ENCODE peak calls at places on chromosomes 1 and 21, in six cellular contexts. One of them, this sample, is unnamed.

GRCh38 chr1:199352351-199352750 is 675.2 kb upstream of the NR5A2 start:
- DNase-seq in H9: peak; percentile 26
- DNase-seq in H1: no peak
- DNase-seq in neuronal stem cell: no peak
- DNase-seq in mesenchymal stem cell: no peak
- DNase-seq in IMR-90: no peak
- DNase-seq in this sample: no peak

GRCh38 chr1:43445618-43446387 is 7.9 kb downstream of the HYI start:
- DNase-seq in neuronal stem cell: no peak
- DNase-seq in H9: peak; percentile 14
- DNase-seq in IMR-90: peak; percentile 24
- DNase-seq in mesenchymal stem cell: no peak
- DNase-seq in H1: no peak
- DNase-seq in this sample: peak; percentile 14

GRCh38 chr1:165152109-165152508 is 204.4 kb downstream of the LMX1A start:
- DNase-seq in IMR-90: no peak
- DNase-seq in mesenchymal stem cell: no peak
- DNase-seq in H1: no peak
- DNase-seq in neuronal stem cell: no peak
- DNase-seq in H9: no peak
- DNase-seq in this sample: no peak

GRCh38 chr1:21290546-21290944 is 282 bp upstream of the ECE1 start:
- DNase-seq in mesenchymal stem cell: no peak
- DNase-seq in H1: no peak
- DNase-seq in H9: no peak
- DNase-seq in neuronal stem cell: no peak
- DNase-seq in IMR-90: no peak
- DNase-seq in this sample: no peak

GRCh38 chr1:235579891-235580290 is 69.7 kb downstream of the GNG4 start:
- DNase-seq in H1: no peak
- DNase-seq in mesenchymal stem cell: no peak
- DNase-seq in IMR-90: no peak
- DNase-seq in neuronal stem cell: no peak
- DNase-seq in H9: no peak
- DNase-seq in this sample: no peak

GRCh38 chr21:42313501-42313969 is 1.7 kb downstream of the TFF3 start:
- DNase-seq in mesenchymal stem cell: no peak
- DNase-seq in IMR-90: no peak
- DNase-seq in H9: peak; percentile 69
- DNase-seq in H1: peak; percentile 61
- DNase-seq in neuronal stem cell: no peak
- DNase-seq in this sample: peak; percentile 38

GRCh38 chr1:110677016-110677415 is 2.3 kb upstream of the KCNA3 start:
- DNase-seq in mesenchymal stem cell: no peak
- DNase-seq in H9: no peak
- DNase-seq in H1: no peak
- DNase-seq in neuronal stem cell: no peak
- DNase-seq in IMR-90: no peak
- DNase-seq in this sample: no peak

GRCh38 chr1:205217418-205217817 is 5.9 kb upstream of the DSTYK start:
- DNase-seq in neuronal stem cell: no peak
- DNase-seq in H9: no peak
- DNase-seq in mesenchymal stem cell: no peak
- DNase-seq in H1: no peak
- DNase-seq in IMR-90: no peak
- DNase-seq in this sample: no peak

GRCh38 chr1:9835758-9836631 is 12.2 kb upstream of the CLSTN1 start:
- DNase-seq in mesenchymal stem cell: peak; percentile 44
- DNase-seq in neuronal stem cell: peak; percentile 49
- DNase-seq in H9: peak; percentile 80
- DNase-seq in H1: no peak
- DNase-seq in IMR-90: peak; percentile 13
- DNase-seq in this sample: peak; percentile 80

GRCh38 chr1:18069903-18070302 is 37.7 kb upstream of the IGSF21 start:
- DNase-seq in H1: no peak
- DNase-seq in H9: no peak
- DNase-seq in mesenchymal stem cell: no peak
- DNase-seq in IMR-90: no peak
- DNase-seq in neuronal stem cell: no peak
- DNase-seq in this sample: no peak

GRCh38 chr21:29238052-29238966 is 60.4 kb upstream of the BACH1 start:
- DNase-seq in H1: no peak
- DNase-seq in neuronal stem cell: no peak
- DNase-seq in H9: no peak
- DNase-seq in IMR-90: peak; percentile 54
- DNase-seq in mesenchymal stem cell: no peak
- DNase-seq in this sample: no peak

GRCh38 chr1:234102591-234102990 is 198.1 kb downstream of the SLC35F3 start:
- DNase-seq in mesenchymal stem cell: no peak
- DNase-seq in IMR-90: no peak
- DNase-seq in H1: no peak
- DNase-seq in neuronal stem cell: no peak
- DNase-seq in H9: no peak
- DNase-seq in this sample: no peak

GRCh38 chr1:161725888-161726630 is 4.7 kb downstream of the FCRLB start:
- DNase-seq in neuronal stem cell: peak; percentile 41
- DNase-seq in IMR-90: peak; percentile 38
- DNase-seq in mesenchymal stem cell: peak; percentile 83
- DNase-seq in H9: peak; percentile 64
- DNase-seq in H1: peak; percentile 77
- DNase-seq in this sample: peak; percentile 85

GRCh38 chr21:14273736-14274538 is 58.0 kb downstream of the RBM11 start:
- DNase-seq in neuronal stem cell: no peak
- DNase-seq in IMR-90: no peak
- DNase-seq in H9: peak; percentile 72
- DNase-seq in mesenchymal stem cell: no peak
- DNase-seq in H1: peak; percentile 52
- DNase-seq in this sample: peak; percentile 32

DNA sequence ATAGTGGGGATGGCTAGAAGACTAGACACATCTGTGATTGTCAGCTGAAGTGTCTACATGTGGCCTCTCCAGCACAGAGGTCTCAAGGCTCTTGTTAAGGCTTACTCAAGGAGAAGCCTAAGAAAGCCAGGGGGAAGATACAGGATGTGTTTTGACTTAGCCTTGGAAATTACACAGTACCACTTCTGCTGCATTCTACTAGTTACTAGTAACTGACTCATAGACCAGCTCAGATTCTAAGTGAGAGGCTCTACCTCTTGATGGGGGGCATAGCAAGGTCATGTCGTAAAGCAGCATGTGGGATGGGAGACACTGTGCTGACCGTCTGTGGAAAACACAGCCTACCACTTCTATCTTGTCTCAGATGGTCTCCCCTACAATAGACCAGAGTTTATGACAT is 99.5 kb downstream of the UBE2U start:
- DNase-seq in H9: no peak
- DNase-seq in H1: no peak
- DNase-seq in IMR-90: peak; percentile 20
- DNase-seq in mesenchymal stem cell: no peak
- DNase-seq in neuronal stem cell: no peak
- DNase-seq in this sample: no peak
- H2BK15ac ChIP-seq in H9: no peak overlapping the region
- H2BK15ac ChIP-seq in H1: peak overlapping the region; percentile 6
- H2BK15ac ChIP-seq in IMR-90: no peak overlapping the region
- H2BK15ac ChIP-seq in mesenchymal stem cell: no peak overlapping the region
- H2BK15ac ChIP-seq in neuronal stem cell: no peak overlapping the region
- H2BK15ac ChIP-seq in this sample: no peak overlapping the region

GRCh38 chr1:2290171-2290578 is 62.1 kb downstream of the SKI start:
- DNase-seq in neuronal stem cell: no peak
- DNase-seq in IMR-90: no peak
- DNase-seq in H1: no peak
- DNase-seq in H9: no peak
- DNase-seq in mesenchymal stem cell: no peak
- DNase-seq in this sample: no peak
- H3K18ac ChIP-seq in neuronal stem cell: peak overlapping the region; percentile 16
- H3K18ac ChIP-seq in IMR-90: peak overlapping the region; percentile 63
- H3K18ac ChIP-seq in H1: no peak overlapping the region
- H3K18ac ChIP-seq in H9: no peak overlapping the region
- H3K18ac ChIP-seq in mesenchymal stem cell: peak overlapping the region; percentile 64
- H3K18ac ChIP-seq in this sample: no peak overlapping the region

GRCh38 chr1:34842952-34843371 is 16.6 kb downstream of the SMIM12 start:
- DNase-seq in IMR-90: no peak
- DNase-seq in neuronal stem cell: no peak
- DNase-seq in H9: no peak
- DNase-seq in H1: no peak
- DNase-seq in mesenchymal stem cell: no peak
- DNase-seq in this sample: peak; percentile 67

GRCh38 chr1:34846265-34846664 is 13.3 kb downstream of the SMIM12 start:
- DNase-seq in neuronal stem cell: no peak
- DNase-seq in H9: no peak
- DNase-seq in H1: no peak
- DNase-seq in IMR-90: no peak
- DNase-seq in mesenchymal stem cell: no peak
- DNase-seq in this sample: no peak

GRCh38 chr1:34844252-34844634 is 15.3 kb downstream of the SMIM12 start:
- DNase-seq in IMR-90: no peak
- DNase-seq in H1: no peak
- DNase-seq in mesenchymal stem cell: no peak
- DNase-seq in neuronal stem cell: peak; percentile 67
- DNase-seq in H9: peak; percentile 70
- DNase-seq in this sample: peak; percentile 94

GRCh38 chr1:34845131-34845901 is 14.2 kb downstream of the SMIM12 start:
- DNase-seq in mesenchymal stem cell: no peak
- DNase-seq in neuronal stem cell: no peak
- DNase-seq in H9: no peak
- DNase-seq in H1: no peak
- DNase-seq in IMR-90: no peak
- DNase-seq in this sample: peak; percentile 69

DNA sequence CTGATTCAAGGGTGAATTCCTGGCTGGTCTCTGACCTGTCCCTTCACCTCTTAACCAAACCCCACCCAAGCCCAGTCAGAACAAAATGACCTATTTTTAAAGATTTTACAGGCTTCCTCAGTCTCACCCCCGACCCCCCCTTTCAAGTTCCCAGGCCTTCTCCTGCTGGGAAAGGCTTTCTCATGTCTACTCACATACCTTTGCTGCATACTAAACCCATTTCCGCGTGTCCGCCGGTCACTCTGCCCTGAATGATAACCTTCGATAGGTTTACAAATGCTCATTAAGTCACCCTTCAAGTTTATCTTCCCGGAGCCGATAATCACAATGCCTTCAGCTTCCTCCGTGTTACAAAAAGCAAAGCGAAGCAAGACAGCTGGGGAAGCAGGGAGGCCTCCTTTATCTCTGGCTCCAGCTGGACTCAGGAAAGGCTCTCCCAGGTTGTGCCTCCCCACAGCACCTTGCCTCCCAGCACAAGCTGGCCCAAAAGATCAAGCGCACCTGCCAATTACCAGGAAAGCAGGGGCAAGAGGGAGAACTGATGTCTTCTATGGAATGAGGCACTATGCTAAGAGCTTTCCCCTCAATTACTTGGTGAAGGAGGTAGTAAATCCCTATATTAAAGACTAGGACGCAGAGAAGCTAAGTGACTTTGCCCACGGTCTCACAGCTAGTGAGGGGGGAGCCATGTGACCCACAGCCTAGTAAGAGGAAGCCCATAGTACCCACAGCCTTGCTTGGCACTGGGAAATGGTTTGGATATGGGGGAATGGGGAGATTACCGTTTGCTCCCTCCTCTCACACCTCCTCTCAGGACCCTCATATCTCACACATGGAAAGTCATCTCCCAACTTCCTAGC is 15.9 kb downstream of the SMIM12 start:
- DNase-seq in neuronal stem cell: no peak
- DNase-seq in H9: peak; percentile 57
- DNase-seq in H1: no peak
- DNase-seq in IMR-90: no peak
- DNase-seq in mesenchymal stem cell: no peak
- DNase-seq in this sample: peak; percentile 86
- H3K4me1 ChIP-seq in neuronal stem cell: peaks cover 27% of the 10 kb centered on the region
- H3K4me1 ChIP-seq in H9: peaks cover 6% of the 10 kb centered on the region
- H3K4me1 ChIP-seq in H1: peaks cover 27% of the 10 kb centered on the region
- H3K4me1 ChIP-seq in IMR-90: no peaks in the 10 kb centered on the region
- H3K4me1 ChIP-seq in mesenchymal stem cell: peaks cover 2% of the 10 kb centered on the region
- H3K4me1 ChIP-seq in this sample: peaks cover 22% of the 10 kb centered on the region

GRCh38 chr1:186930248-186930647 is 101.5 kb downstream of the PLA2G4A start:
- DNase-seq in H1: no peak
- DNase-seq in H9: no peak
- DNase-seq in mesenchymal stem cell: no peak
- DNase-seq in neuronal stem cell: no peak
- DNase-seq in IMR-90: peak; percentile 58
- DNase-seq in this sample: no peak

GRCh38 chr1:186923434-186923833 is 94.7 kb downstream of the PLA2G4A start:
- DNase-seq in neuronal stem cell: no peak
- DNase-seq in H9: no peak
- DNase-seq in IMR-90: no peak
- DNase-seq in H1: no peak
- DNase-seq in mesenchymal stem cell: no peak
- DNase-seq in this sample: peak; percentile 57

GRCh38 chr1:186925881-186926676 is 97.3 kb downstream of the PLA2G4A start:
- DNase-seq in H9: no peak
- DNase-seq in mesenchymal stem cell: no peak
- DNase-seq in H1: no peak
- DNase-seq in IMR-90: peak; percentile 15
- DNase-seq in neuronal stem cell: no peak
- DNase-seq in this sample: no peak

DNA sequence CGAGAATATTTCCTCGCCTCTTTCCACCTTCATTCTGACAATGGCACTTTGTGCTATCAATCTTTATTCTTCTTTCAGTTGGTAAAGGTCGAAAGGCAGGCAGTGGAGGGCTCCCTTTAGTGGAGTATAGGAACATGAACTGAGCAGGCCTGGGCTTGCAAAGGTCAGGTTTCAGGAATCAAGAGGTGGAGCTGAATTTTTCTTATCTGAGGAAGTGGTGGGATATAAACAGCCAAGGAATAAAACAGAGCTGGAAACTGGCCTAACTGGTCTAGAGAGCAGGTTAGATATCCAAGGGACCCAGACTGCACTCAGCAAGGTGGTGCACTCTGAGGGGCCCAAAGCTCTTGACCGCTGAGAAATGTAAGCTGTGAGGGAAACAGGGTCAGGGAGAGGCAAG is 99.1 kb downstream of the PLA2G4A start:
- DNase-seq in neuronal stem cell: no peak
- DNase-seq in H9: no peak
- DNase-seq in H1: no peak
- DNase-seq in IMR-90: no peak
- DNase-seq in mesenchymal stem cell: no peak
- DNase-seq in this sample: peak; percentile 25
- H2BK15ac ChIP-seq in neuronal stem cell: no peak overlapping the region
- H2BK15ac ChIP-seq in H9: no peak overlapping the region
- H2BK15ac ChIP-seq in H1: no peak overlapping the region
- H2BK15ac ChIP-seq in IMR-90: no peak overlapping the region
- H2BK15ac ChIP-seq in mesenchymal stem cell: no peak overlapping the region
- H2BK15ac ChIP-seq in this sample: no peak overlapping the region

This sample was measured in mesendoderm.